ENCODE peak calls at places on chromosomes 5 and 9, in seven cellular contexts. One of them, this sample, is unnamed.

GRCh38 chr5:139091439-139092156 is 106.6 kb downstream of the SIL1 start:
- DNase-seq in HepG2: no peak
- DNase-seq in H1: no peak
- DNase-seq in GM12892: no peak
- DNase-seq in K562: no peak
- DNase-seq in SK-N-SH: no peak
- DNase-seq in GM12878: no peak
- DNase-seq in this sample: no peak

GRCh38 chr9:131971482-131972074 is 108.1 kb downstream of the MED27 start:
- DNase-seq in H1: no peak
- DNase-seq in HepG2: no peak
- DNase-seq in K562: no peak
- DNase-seq in GM12878: no peak
- DNase-seq in SK-N-SH: peak; percentile 53
- DNase-seq in GM12892: no peak
- DNase-seq in this sample: no peak

GRCh38 chr9:105132576-105132975 is 111.9 kb upstream of the SLC44A1 start:
- DNase-seq in GM12878: no peak
- DNase-seq in H1: no peak
- DNase-seq in K562: no peak
- DNase-seq in GM12892: no peak
- DNase-seq in HepG2: peak; percentile 43
- DNase-seq in SK-N-SH: no peak
- DNase-seq in this sample: no peak

GRCh38 chr5:135062216-135063055 is 28.4 kb upstream of the PITX1 start:
- DNase-seq in SK-N-SH: no peak
- DNase-seq in K562: no peak
- DNase-seq in HepG2: no peak
- DNase-seq in GM12878: no peak
- DNase-seq in H1: no peak
- DNase-seq in GM12892: no peak
- DNase-seq in this sample: no peak

GRCh38 chr9:105405514-105406131 is 42.2 kb upstream of the FSD1L start:
- DNase-seq in K562: no peak
- DNase-seq in GM12878: peak; percentile 85
- DNase-seq in SK-N-SH: no peak
- DNase-seq in GM12892: no peak
- DNase-seq in HepG2: no peak
- DNase-seq in H1: no peak
- DNase-seq in this sample: no peak

GRCh38 chr9:35484406-35484805 is 5.5 kb upstream of the RUSC2 start:
- DNase-seq in SK-N-SH: no peak
- DNase-seq in GM12878: no peak
- DNase-seq in H1: no peak
- DNase-seq in K562: no peak
- DNase-seq in GM12892: no peak
- DNase-seq in HepG2: no peak
- DNase-seq in this sample: no peak

GRCh38 chr9:105053209-105053652 is 125.3 kb upstream of the ABCA1 start:
- DNase-seq in K562: no peak
- DNase-seq in GM12878: peak; percentile 15
- DNase-seq in SK-N-SH: no peak
- DNase-seq in GM12892: no peak
- DNase-seq in HepG2: no peak
- DNase-seq in H1: no peak
- DNase-seq in this sample: no peak

GRCh38 chr5:129973716-129974426 is 69.6 kb downstream of the CHSY3 start:
- DNase-seq in GM12892: no peak
- DNase-seq in GM12878: no peak
- DNase-seq in HepG2: no peak
- DNase-seq in H1: no peak
- DNase-seq in SK-N-SH: no peak
- DNase-seq in K562: no peak
- DNase-seq in this sample: no peak

GRCh38 chr5:167244583-167244982 is 1046.9 kb upstream of the WWC1 start:
- DNase-seq in HepG2: no peak
- DNase-seq in GM12892: no peak
- DNase-seq in GM12878: no peak
- DNase-seq in K562: no peak
- DNase-seq in SK-N-SH: peak; percentile 22
- DNase-seq in H1: peak; percentile 65
- DNase-seq in this sample: no peak

GRCh38 chr9:98867434-98868168 is 60.1 kb downstream of the GALNT12 start:
- DNase-seq in SK-N-SH: no peak
- DNase-seq in K562: peak; percentile 43
- DNase-seq in GM12878: no peak
- DNase-seq in H1: no peak
- DNase-seq in GM12892: no peak
- DNase-seq in HepG2: no peak
- DNase-seq in this sample: no peak

GRCh38 chr9:95788011-95788410 is 87.5 kb upstream of the ERCC6L2 start:
- DNase-seq in SK-N-SH: no peak
- DNase-seq in GM12878: no peak
- DNase-seq in GM12892: no peak
- DNase-seq in H1: peak; percentile 43
- DNase-seq in HepG2: no peak
- DNase-seq in K562: no peak
- DNase-seq in this sample: no peak

GRCh38 chr9:95570646-95571045 is 53.9 kb upstream of the PTCH1 start:
- DNase-seq in H1: no peak
- DNase-seq in HepG2: no peak
- DNase-seq in K562: no peak
- DNase-seq in GM12892: no peak
- DNase-seq in SK-N-SH: no peak
- DNase-seq in GM12878: no peak
- DNase-seq in this sample: no peak

GRCh38 chr9:4855861-4856260 is 63.1 kb downstream of the RCL1 start:
- DNase-seq in H1: no peak
- DNase-seq in K562: no peak
- DNase-seq in HepG2: no peak
- DNase-seq in GM12892: no peak
- DNase-seq in SK-N-SH: peak; percentile 76
- DNase-seq in GM12878: no peak
- DNase-seq in this sample: no peak

GRCh38 chr9:131012023-131012334 is 3.0 kb downstream of the LAMC3 start:
- DNase-seq in H1: no peak
- DNase-seq in GM12878: no peak
- DNase-seq in SK-N-SH: no peak
- DNase-seq in HepG2: peak; percentile 54
- DNase-seq in K562: no peak
- DNase-seq in GM12892: no peak
- DNase-seq in this sample: no peak

GRCh38 chr5:172837640-172838039 is 3.6 kb downstream of the ERGIC1 start:
- DNase-seq in HepG2: no peak
- DNase-seq in GM12892: peak; percentile 63
- DNase-seq in H1: no peak
- DNase-seq in GM12878: peak; percentile 73
- DNase-seq in SK-N-SH: no peak
- DNase-seq in K562: no peak
- DNase-seq in this sample: peak; percentile 61

GRCh38 chr9:71694332-71694731 is 74.0 kb downstream of the CEMIP2 start:
- DNase-seq in H1: no peak
- DNase-seq in GM12878: no peak
- DNase-seq in K562: no peak
- DNase-seq in GM12892: no peak
- DNase-seq in HepG2: no peak
- DNase-seq in SK-N-SH: no peak
- DNase-seq in this sample: no peak

GRCh38 chr5:179820127-179820482 is 600 bp upstream of the SQSTM1 start:
- DNase-seq in GM12878: no peak
- DNase-seq in SK-N-SH: no peak
- DNase-seq in H1: peak; percentile 67
- DNase-seq in K562: no peak
- DNase-seq in GM12892: no peak
- DNase-seq in HepG2: no peak
- DNase-seq in this sample: no peak

GRCh38 chr9:19022206-19022605 is 10.8 kb downstream of the SAXO1 start:
- DNase-seq in HepG2: no peak
- DNase-seq in GM12878: no peak
- DNase-seq in H1: no peak
- DNase-seq in GM12892: no peak
- DNase-seq in K562: no peak
- DNase-seq in SK-N-SH: no peak
- DNase-seq in this sample: no peak

GRCh38 chr5:23639326-23639725 is 131.9 kb downstream of the PRDM9 start:
- DNase-seq in K562: no peak
- DNase-seq in HepG2: no peak
- DNase-seq in H1: no peak
- DNase-seq in SK-N-SH: no peak
- DNase-seq in GM12892: no peak
- DNase-seq in GM12878: no peak
- DNase-seq in this sample: no peak

GRCh38 chr9:134525070-134525815 is 116.4 kb upstream of the COL5A1 start:
- DNase-seq in SK-N-SH: no peak
- DNase-seq in GM12878: no peak
- DNase-seq in HepG2: no peak
- DNase-seq in K562: no peak
- DNase-seq in GM12892: no peak
- DNase-seq in H1: no peak
- DNase-seq in this sample: no peak

GRCh38 chr5:92309336-92309991 is 926.3 kb upstream of the ARRDC3 start:
- DNase-seq in SK-N-SH: peak; percentile 53
- DNase-seq in H1: no peak
- DNase-seq in GM12878: no peak
- DNase-seq in GM12892: no peak
- DNase-seq in K562: no peak
- DNase-seq in HepG2: peak; percentile 11
- DNase-seq in this sample: no peak
- TF ChIP-seq TAF1 in SK-N-SH: no peak
- TF ChIP-seq TAF1 in H1: no peak
- TF ChIP-seq TAF1 in GM12878: no peak
- TF ChIP-seq TAF1 in GM12892: no peak
- TF ChIP-seq TAF1 in K562: no peak
- TF ChIP-seq TAF1 in HepG2: no peak
- TF ChIP-seq TAF1 in this sample: no peak

DNA sequence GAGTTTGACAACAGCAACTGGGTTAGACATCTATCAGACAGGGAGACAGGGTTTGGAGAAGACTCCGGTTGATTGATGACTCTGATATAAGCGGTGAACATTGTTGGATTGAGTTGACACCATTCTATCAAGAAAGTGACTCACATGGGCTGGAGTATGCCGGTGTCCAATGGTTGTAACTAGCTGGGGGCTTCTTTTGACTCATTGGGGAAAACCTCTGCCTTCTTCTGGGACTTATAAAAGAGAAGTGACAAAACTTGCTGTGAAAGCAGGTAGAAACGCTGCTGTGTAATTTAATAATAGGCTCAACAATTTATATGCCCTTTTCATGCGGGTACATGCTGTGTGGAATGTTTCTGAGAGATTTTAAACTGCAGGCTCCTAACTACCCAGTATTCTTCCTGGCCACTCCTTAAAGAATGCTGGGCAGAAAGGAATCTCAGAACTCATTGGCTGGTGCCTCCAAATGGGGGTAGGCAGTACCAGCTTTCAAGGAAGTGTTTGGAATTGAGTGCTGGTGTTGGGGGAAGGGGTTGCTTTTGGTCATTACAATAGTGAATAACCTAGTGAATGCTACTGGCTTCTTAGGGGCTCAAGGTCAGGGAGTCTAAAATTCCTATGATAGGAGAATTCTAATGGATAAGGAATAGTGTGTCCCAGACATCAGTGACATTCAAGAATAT is 43.9 kb downstream of the FYB1 start:
- DNase-seq in K562: no peak
- DNase-seq in GM12892: no peak
- DNase-seq in HepG2: no peak
- DNase-seq in SK-N-SH: no peak
- DNase-seq in GM12878: no peak
- DNase-seq in H1: no peak
- DNase-seq in this sample: no peak
- TF ChIP-seq TAF1 in K562: no peak
- TF ChIP-seq TAF1 in GM12892: no peak
- TF ChIP-seq TAF1 in HepG2: no peak
- TF ChIP-seq TAF1 in SK-N-SH: no peak
- TF ChIP-seq TAF1 in GM12878: no peak
- TF ChIP-seq TAF1 in H1: no peak
- TF ChIP-seq TAF1 in this sample: no peak

GRCh38 chr5:24817966-24818365 is 173.2 kb upstream of the CDH10 start:
- DNase-seq in K562: no peak
- DNase-seq in SK-N-SH: no peak
- DNase-seq in H1: no peak
- DNase-seq in GM12878: no peak
- DNase-seq in HepG2: no peak
- DNase-seq in GM12892: no peak
- DNase-seq in this sample: no peak
- TF ChIP-seq TAF1 in K562: no peak
- TF ChIP-seq TAF1 in SK-N-SH: no peak
- TF ChIP-seq TAF1 in H1: no peak
- TF ChIP-seq TAF1 in GM12878: no peak
- TF ChIP-seq TAF1 in HepG2: no peak
- TF ChIP-seq TAF1 in GM12892: no peak
- TF ChIP-seq TAF1 in this sample: no peak

GRCh38 chr5:170426786-170427185 is 37.6 kb upstream of the KCNMB1 start:
- DNase-seq in SK-N-SH: peak; percentile 24
- DNase-seq in GM12878: no peak
- DNase-seq in GM12892: no peak
- DNase-seq in H1: no peak
- DNase-seq in HepG2: no peak
- DNase-seq in K562: no peak
- DNase-seq in this sample: no peak

GRCh38 chr5:170429014-170429413 is 39.8 kb upstream of the KCNMB1 start:
- DNase-seq in SK-N-SH: peak; percentile 28
- DNase-seq in GM12878: no peak
- DNase-seq in GM12892: no peak
- DNase-seq in K562: no peak
- DNase-seq in HepG2: no peak
- DNase-seq in H1: no peak
- DNase-seq in this sample: no peak

GRCh38 chr5:170426149-170426767 is 37.1 kb upstream of the KCNMB1 start:
- DNase-seq in GM12878: no peak
- DNase-seq in K562: peak; percentile 20
- DNase-seq in HepG2: no peak
- DNase-seq in H1: no peak
- DNase-seq in GM12892: peak; percentile 33
- DNase-seq in SK-N-SH: peak; percentile 40
- DNase-seq in this sample: no peak

GRCh38 chr5:170430256-170430655 is 41.1 kb upstream of the KCNMB1 start:
- DNase-seq in K562: no peak
- DNase-seq in GM12892: no peak
- DNase-seq in HepG2: no peak
- DNase-seq in GM12878: no peak
- DNase-seq in H1: no peak
- DNase-seq in SK-N-SH: no peak
- DNase-seq in this sample: no peak

DNA sequence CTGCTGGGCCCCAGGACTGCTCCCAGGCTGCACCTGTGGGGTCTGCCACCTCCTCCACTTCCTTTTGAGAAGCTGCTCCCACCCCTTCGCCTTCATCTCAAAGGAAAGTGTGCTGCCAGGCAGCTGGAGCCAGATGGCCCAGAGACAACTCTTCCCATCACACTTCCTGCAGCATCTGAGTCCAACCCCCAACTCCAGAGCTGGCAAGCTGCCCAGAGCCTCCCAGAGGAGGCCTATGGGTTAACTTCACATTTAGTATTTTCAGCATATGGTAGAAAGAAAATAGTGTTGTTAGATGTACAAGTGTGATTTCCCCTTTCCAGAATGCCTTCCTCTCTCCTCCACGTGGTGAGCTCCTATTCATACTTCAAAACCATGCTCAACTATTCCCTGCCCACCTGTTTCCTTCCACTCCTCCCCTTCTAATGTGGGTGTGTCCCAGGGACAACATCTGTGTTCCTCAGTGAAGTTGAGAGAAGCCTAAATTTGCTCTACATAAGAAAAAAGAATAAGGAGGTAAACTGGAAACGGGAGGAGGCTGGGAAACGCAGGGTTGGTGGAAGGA is 38.6 kb upstream of the KCNMB1 start:
- DNase-seq in GM12892: no peak
- DNase-seq in SK-N-SH: peak; percentile 70
- DNase-seq in K562: no peak
- DNase-seq in HepG2: no peak
- DNase-seq in GM12878: no peak
- DNase-seq in H1: no peak
- DNase-seq in this sample: no peak
- TF ChIP-seq TAF1 in GM12892: no peak
- TF ChIP-seq TAF1 in SK-N-SH: no peak
- TF ChIP-seq TAF1 in K562: no peak
- TF ChIP-seq TAF1 in HepG2: no peak
- TF ChIP-seq TAF1 in GM12878: no peak
- TF ChIP-seq TAF1 in H1: no peak
- TF ChIP-seq TAF1 in this sample: no peak

This sample was measured in GM12891.